ENCODE peak calls at places on chromosomes 1 and 21, in five cellular contexts. One of them, this sample, is unnamed.

GRCh38 chr1:230531103-230531502 is 105.0 kb upstream of the PGBD5 start:
- DNase-seq in fibroblast of the aortic adventitia: no peak
- DNase-seq in sigmoid colon: no peak
- DNase-seq in kidney: no peak
- DNase-seq in CD8-positive, alpha-beta memory T cell: no peak
- DNase-seq in this sample: no peak

GRCh38 chr1:186207401-186208085 is 167.5 kb downstream of the TPR start:
- DNase-seq in fibroblast of the aortic adventitia: peak
- DNase-seq in sigmoid colon: no peak
- DNase-seq in kidney: no peak
- DNase-seq in CD8-positive, alpha-beta memory T cell: no peak
- DNase-seq in this sample: no peak

GRCh38 chr1:59915516-59915915 is 11.1 kb downstream of the CYP2J2 start:
- DNase-seq in fibroblast of the aortic adventitia: no peak
- DNase-seq in sigmoid colon: no peak
- DNase-seq in kidney: no peak
- DNase-seq in CD8-positive, alpha-beta memory T cell: no peak
- DNase-seq in this sample: no peak

GRCh38 chr1:161827786-161828185 is 61.7 kb downstream of the ATF6 start:
- DNase-seq in fibroblast of the aortic adventitia: no peak
- DNase-seq in sigmoid colon: no peak
- DNase-seq in kidney: no peak
- DNase-seq in CD8-positive, alpha-beta memory T cell: no peak
- DNase-seq in this sample: no peak

GRCh38 chr1:197140123-197140522 is 6.3 kb downstream of the ASPM start:
- DNase-seq in fibroblast of the aortic adventitia: peak
- DNase-seq in sigmoid colon: no peak
- DNase-seq in kidney: no peak
- DNase-seq in CD8-positive, alpha-beta memory T cell: no peak
- DNase-seq in this sample: no peak

GRCh38 chr1:182761396-182762395 is 27.9 kb upstream of the NPL start:
- DNase-seq in fibroblast of the aortic adventitia: peak
- DNase-seq in sigmoid colon: no peak
- DNase-seq in kidney: no peak
- DNase-seq in CD8-positive, alpha-beta memory T cell: no peak
- DNase-seq in this sample: no peak

GRCh38 chr1:162535501-162535900 is 26.0 kb upstream of the UAP1 start:
- DNase-seq in fibroblast of the aortic adventitia: no peak
- DNase-seq in sigmoid colon: no peak
- DNase-seq in kidney: no peak
- DNase-seq in CD8-positive, alpha-beta memory T cell: no peak
- DNase-seq in this sample: no peak

GRCh38 chr1:223233410-223234163 is 90.5 kb upstream of the TLR5 start:
- DNase-seq in fibroblast of the aortic adventitia: peak
- DNase-seq in sigmoid colon: no peak
- DNase-seq in kidney: no peak
- DNase-seq in CD8-positive, alpha-beta memory T cell: no peak
- DNase-seq in this sample: no peak

GRCh38 chr21:34035619-34036354 is 37.6 kb upstream of the MRPS6 start:
- DNase-seq in fibroblast of the aortic adventitia: no peak
- DNase-seq in sigmoid colon: no peak
- DNase-seq in kidney: no peak
- DNase-seq in CD8-positive, alpha-beta memory T cell: no peak
- DNase-seq in this sample: no peak

GRCh38 chr1:230052665-230053064 is 14.4 kb upstream of the GALNT2 start:
- DNase-seq in fibroblast of the aortic adventitia: no peak
- DNase-seq in sigmoid colon: no peak
- DNase-seq in kidney: no peak
- DNase-seq in CD8-positive, alpha-beta memory T cell: no peak
- DNase-seq in this sample: no peak

GRCh38 chr1:51313268-51313852 is 17.0 kb downstream of the TTC39A start:
- DNase-seq in fibroblast of the aortic adventitia: no peak
- DNase-seq in sigmoid colon: no peak
- DNase-seq in kidney: no peak
- DNase-seq in CD8-positive, alpha-beta memory T cell: no peak
- DNase-seq in this sample: no peak

GRCh38 chr1:8598783-8599182 is 218.7 kb downstream of the RERE start:
- DNase-seq in fibroblast of the aortic adventitia: peak
- DNase-seq in sigmoid colon: no peak
- DNase-seq in kidney: peak
- DNase-seq in CD8-positive, alpha-beta memory T cell: no peak
- DNase-seq in this sample: no peak

GRCh38 chr1:76109404-76109803 is 34.9 kb downstream of the ST6GALNAC3 start:
- DNase-seq in fibroblast of the aortic adventitia: no peak
- DNase-seq in sigmoid colon: no peak
- DNase-seq in kidney: no peak
- DNase-seq in CD8-positive, alpha-beta memory T cell: no peak
- DNase-seq in this sample: no peak

GRCh38 chr1:76786232-76786631 is 81.0 kb upstream of the ST6GALNAC5 start:
- DNase-seq in fibroblast of the aortic adventitia: peak
- DNase-seq in sigmoid colon: no peak
- DNase-seq in kidney: no peak
- DNase-seq in CD8-positive, alpha-beta memory T cell: no peak
- DNase-seq in this sample: no peak

GRCh38 chr1:87134061-87134460 is 194.6 kb upstream of the LMO4 start:
- DNase-seq in fibroblast of the aortic adventitia: no peak
- DNase-seq in sigmoid colon: no peak
- DNase-seq in kidney: no peak
- DNase-seq in CD8-positive, alpha-beta memory T cell: no peak
- DNase-seq in this sample: no peak

GRCh38 chr21:44485254-44485793 is 30.0 kb downstream of the LRRC3 start:
- DNase-seq in fibroblast of the aortic adventitia: peak
- DNase-seq in sigmoid colon: no peak
- DNase-seq in kidney: no peak
- DNase-seq in CD8-positive, alpha-beta memory T cell: peak
- DNase-seq in this sample: no peak

GRCh38 chr1:36871146-36871971 is 163.0 kb downstream of the GRIK3 start:
- DNase-seq in fibroblast of the aortic adventitia: no peak
- DNase-seq in sigmoid colon: peak
- DNase-seq in kidney: no peak
- DNase-seq in CD8-positive, alpha-beta memory T cell: no peak
- DNase-seq in this sample: no peak

GRCh38 chr1:36996106-36996505 is 38.2 kb downstream of the GRIK3 start:
- DNase-seq in fibroblast of the aortic adventitia: no peak
- DNase-seq in sigmoid colon: no peak
- DNase-seq in kidney: no peak
- DNase-seq in CD8-positive, alpha-beta memory T cell: no peak
- DNase-seq in this sample: no peak

GRCh38 chr1:76086597-76086996 is 12.1 kb downstream of the ST6GALNAC3 start:
- DNase-seq in fibroblast of the aortic adventitia: no peak
- DNase-seq in sigmoid colon: no peak
- DNase-seq in kidney: no peak
- DNase-seq in CD8-positive, alpha-beta memory T cell: no peak
- DNase-seq in this sample: no peak

GRCh38 chr21:24375201-24375600 is 1232.1 kb downstream of the MRPL39 start:
- DNase-seq in fibroblast of the aortic adventitia: no peak
- DNase-seq in sigmoid colon: no peak
- DNase-seq in kidney: no peak
- DNase-seq in CD8-positive, alpha-beta memory T cell: no peak
- DNase-seq in this sample: no peak

GRCh38 chr1:43540653-43541071 is 10.0 kb downstream of the PTPRF start:
- DNase-seq in fibroblast of the aortic adventitia: peak
- DNase-seq in sigmoid colon: no peak
- DNase-seq in kidney: peak
- DNase-seq in CD8-positive, alpha-beta memory T cell: no peak
- DNase-seq in this sample: no peak

GRCh38 chr1:167056529-167057296 is 33.5 kb downstream of the GPA33 start:
- DNase-seq in fibroblast of the aortic adventitia: no peak
- DNase-seq in sigmoid colon: no peak
- DNase-seq in kidney: no peak
- DNase-seq in CD8-positive, alpha-beta memory T cell: no peak
- DNase-seq in this sample: no peak

GRCh38 chr1:17214876-17215544 is 10.1 kb downstream of the PADI1 start:
- DNase-seq in fibroblast of the aortic adventitia: no peak
- DNase-seq in sigmoid colon: no peak
- DNase-seq in kidney: no peak
- DNase-seq in CD8-positive, alpha-beta memory T cell: no peak
- DNase-seq in this sample: peak

DNA sequence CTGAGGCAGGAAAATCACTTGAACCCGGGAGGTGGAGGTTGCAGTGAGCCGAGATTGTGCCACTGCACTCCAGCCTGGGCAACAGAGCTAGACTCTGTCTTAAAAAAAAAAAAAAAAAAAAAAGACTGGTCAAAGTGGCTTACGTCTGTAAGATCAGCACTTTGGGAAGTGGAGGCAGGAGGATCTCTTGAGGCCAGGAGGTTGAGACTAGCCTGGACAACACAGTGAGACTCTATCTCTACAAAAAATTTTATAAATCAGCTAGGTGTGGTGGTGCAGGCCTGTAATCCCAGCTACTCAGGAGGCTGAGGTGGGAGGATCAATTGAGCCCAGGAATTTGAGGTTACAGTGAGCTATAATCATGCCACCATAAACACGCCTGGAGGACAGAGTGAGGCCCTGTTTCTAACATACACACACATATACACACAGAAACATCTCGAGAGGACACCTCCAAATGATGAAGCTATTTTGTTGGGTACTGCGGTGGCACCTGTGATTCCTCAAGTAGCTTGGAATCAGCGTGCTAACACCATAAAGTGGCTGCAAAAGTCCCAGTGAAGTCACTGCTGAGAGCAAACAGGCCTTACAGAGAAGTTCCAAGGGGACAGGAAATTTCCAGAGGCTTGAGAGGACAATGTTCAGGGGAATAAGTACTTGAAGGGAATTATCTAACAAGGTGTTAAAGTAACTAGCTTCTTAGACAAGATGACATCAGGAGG is 1.4 kb downstream of the NADK start:
- DNase-seq in fibroblast of the aortic adventitia: no peak
- DNase-seq in sigmoid colon: no peak
- DNase-seq in kidney: no peak
- DNase-seq in CD8-positive, alpha-beta memory T cell: peak
- DNase-seq in this sample: no peak
- H3K4me3 ChIP-seq in fibroblast of the aortic adventitia: peak
- H3K4me3 ChIP-seq in sigmoid colon: peak
- H3K4me3 ChIP-seq in kidney: peak
- H3K4me3 ChIP-seq in CD8-positive, alpha-beta memory T cell: peak
- H3K4me3 ChIP-seq in this sample: peak

GRCh38 chr1:29124366-29125236 is 898 bp upstream of the TMEM200B start:
- DNase-seq in fibroblast of the aortic adventitia: peak
- DNase-seq in sigmoid colon: peak
- DNase-seq in kidney: peak
- DNase-seq in CD8-positive, alpha-beta memory T cell: peak
- DNase-seq in this sample: no peak

GRCh38 chr1:29122987-29123870 is 474 bp downstream of the TMEM200B start:
- DNase-seq in fibroblast of the aortic adventitia: peak
- DNase-seq in sigmoid colon: peak
- DNase-seq in kidney: peak
- DNase-seq in CD8-positive, alpha-beta memory T cell: no peak
- DNase-seq in this sample: no peak

GRCh38 chr1:29122662-29122986 is 1.1 kb downstream of the TMEM200B start:
- DNase-seq in fibroblast of the aortic adventitia: peak
- DNase-seq in sigmoid colon: peak
- DNase-seq in kidney: no peak
- DNase-seq in CD8-positive, alpha-beta memory T cell: no peak
- DNase-seq in this sample: no peak

GRCh38 chr1:29125237-29125641 is 1.5 kb upstream of the TMEM200B start:
- DNase-seq in fibroblast of the aortic adventitia: no peak
- DNase-seq in sigmoid colon: peak
- DNase-seq in kidney: no peak
- DNase-seq in CD8-positive, alpha-beta memory T cell: no peak
- DNase-seq in this sample: no peak

DNA sequence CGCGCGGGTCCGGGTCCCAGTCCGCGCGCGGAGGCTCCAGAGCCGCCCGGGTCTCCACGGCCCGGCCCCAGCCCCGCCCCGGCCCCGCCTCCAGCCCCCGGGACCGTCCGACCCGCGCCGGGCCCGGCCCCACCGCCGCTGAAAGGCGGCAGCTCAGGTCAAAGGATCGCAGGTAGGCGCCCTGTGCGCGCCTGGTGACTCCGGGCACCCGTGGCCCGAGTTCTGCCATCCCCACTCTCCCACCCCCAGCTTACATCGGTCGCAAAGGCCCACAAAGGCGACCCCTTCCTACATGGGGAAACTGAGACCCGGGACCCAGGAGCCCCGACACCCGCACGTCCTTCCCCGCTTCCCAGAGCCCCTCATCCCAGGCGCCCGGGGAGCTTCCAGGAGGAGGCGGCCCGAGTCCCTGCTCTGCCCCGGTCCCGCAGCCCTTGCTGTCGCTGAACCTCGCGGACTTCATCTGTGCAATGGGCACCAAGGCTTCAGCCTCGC is at the start of gene TMEM200B:
- DNase-seq in fibroblast of the aortic adventitia: no peak
- DNase-seq in sigmoid colon: no peak
- DNase-seq in kidney: peak
- DNase-seq in CD8-positive, alpha-beta memory T cell: no peak
- DNase-seq in this sample: no peak
- H3K4me3 ChIP-seq in fibroblast of the aortic adventitia: peak
- H3K4me3 ChIP-seq in sigmoid colon: peak
- H3K4me3 ChIP-seq in kidney: peak
- H3K4me3 ChIP-seq in CD8-positive, alpha-beta memory T cell: peak
- H3K4me3 ChIP-seq in this sample: peak

DNA sequence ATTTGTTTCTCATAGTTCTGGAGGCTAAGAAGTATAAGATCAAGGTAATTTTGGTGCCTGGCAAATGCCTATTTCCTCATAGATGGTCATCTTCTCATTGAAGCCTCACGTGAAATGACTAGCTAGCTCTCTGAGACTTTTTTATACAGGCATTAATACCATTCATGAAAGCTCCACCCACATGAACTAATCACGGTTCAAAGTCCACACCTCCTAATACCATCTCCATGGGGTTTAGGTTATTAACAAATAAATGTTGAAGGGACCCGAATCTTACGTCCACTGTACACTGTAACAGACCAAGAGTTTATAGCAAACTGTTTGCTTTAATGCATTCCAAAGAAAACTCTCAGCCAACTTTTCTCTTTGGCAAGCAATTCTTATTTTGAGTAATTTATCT is 296.2 kb upstream of the LRRC7 start:
- DNase-seq in fibroblast of the aortic adventitia: no peak
- DNase-seq in sigmoid colon: no peak
- DNase-seq in kidney: no peak
- DNase-seq in CD8-positive, alpha-beta memory T cell: no peak
- DNase-seq in this sample: no peak
- H3K4me3 ChIP-seq in fibroblast of the aortic adventitia: no peak
- H3K4me3 ChIP-seq in sigmoid colon: no peak
- H3K4me3 ChIP-seq in kidney: no peak
- H3K4me3 ChIP-seq in CD8-positive, alpha-beta memory T cell: no peak
- H3K4me3 ChIP-seq in this sample: no peak

GRCh38 chr21:43337901-43338655 is 88.9 kb downstream of the SIK1 start:
- DNase-seq in fibroblast of the aortic adventitia: no peak
- DNase-seq in sigmoid colon: no peak
- DNase-seq in kidney: no peak
- DNase-seq in CD8-positive, alpha-beta memory T cell: no peak
- DNase-seq in this sample: no peak
- H3K4me3 ChIP-seq in fibroblast of the aortic adventitia: no peak
- H3K4me3 ChIP-seq in sigmoid colon: no peak
- H3K4me3 ChIP-seq in kidney: no peak
- H3K4me3 ChIP-seq in CD8-positive, alpha-beta memory T cell: no peak
- H3K4me3 ChIP-seq in this sample: no peak

This sample was measured in RWPE2.